ENCODE peak calls at places on chromosome 16, in nine cellular contexts. W is EL; S is type B pancreatic cell; C is HT1080; X is ascending aorta; I is nucleus accumbens; E is stimulated activated naive CD4-positive, alpha-beta T cell; J is prostate gland; G is GM13976. Q is an unnamed sample.
A peak's percentile ranks its signal among the peaks of the same experiment; 100 is the strongest.

GRCh38 chr16:86643661-86644060 is 65.3 kb downstream of the FOXL1 start:
- DNase-seq in W (no peak), S (no peak), C (no peak), X (no peak), I (no peak), E (no peak), J (no peak), G (no peak), Q (no peak)

GRCh38 chr16:75070055-75070841 is 46.3 kb downstream of the LDHD start:
- DNase-seq in W (no peak), S (no peak), C (no peak), X (no peak), I (peak; percentile 4), E (no peak), J (no peak), G (no peak), Q (no peak)

GRCh38 chr16:27462200-27462845 is 60.3 kb downstream of the IL21R start:
- DNase-seq in W (no peak), S (no peak), C (no peak), X (no peak), I (no peak), E (no peak), J (no peak), G (no peak), Q (no peak)

GRCh38 chr16:1548727-1549126 is 15.3 kb downstream of the TMEM204 start:
- DNase-seq in W (no peak), S (no peak), C (no peak), X (no peak), I (no peak), E (no peak), J (peak; percentile 84), G (no peak), Q (no peak)

GRCh38 chr16:89297156-89297869 is 79.8 kb downstream of the ZNF778 start:
- DNase-seq in W (no peak), S (no peak), C (no peak), X (no peak), I (no peak), E (no peak), J (no peak), G (no peak), Q (peak; percentile 39)

GRCh38 chr16:71846443-71846842 is 667 bp downstream of the ATXN1L start:
- DNase-seq in W (peak; percentile 9), S (no peak), C (no peak), X (no peak), I (peak; percentile 21), E (no peak), J (no peak), G (no peak), Q (peak; percentile 77)

GRCh38 chr16:85829751-85830445 is 30.4 kb downstream of the COX4I1 start:
- DNase-seq in W (no peak), S (no peak), C (no peak), X (no peak), I (peak; percentile 33), E (no peak), J (no peak), G (no peak), Q (no peak)

GRCh38 chr16:69555437-69555836 is 10.3 kb upstream of the NFAT5 start:
- DNase-seq in W (no peak), S (no peak), C (no peak), X (no peak), I (no peak), E (no peak), J (no peak), G (no peak), Q (no peak)

GRCh38 chr16:12419151-12419550 is 384.5 kb downstream of the CPPED1 start:
- DNase-seq in W (no peak), S (no peak), C (no peak), X (no peak), I (no peak), E (no peak), J (no peak), G (no peak), Q (no peak)

GRCh38 chr16:80931985-80932720 is 74.5 kb downstream of the CMC2 start:
- DNase-seq in W (peak; percentile 66), S (peak; percentile 70), C (peak; percentile 44), X (no peak), I (peak; percentile 56), E (no peak), J (peak; percentile 74), G (peak; percentile 54), Q (peak; percentile 74)

GRCh38 chr16:75996491-75996890 is 270.2 kb upstream of the CPHXL start:
- DNase-seq in W (no peak), S (no peak), C (peak; percentile 58), X (no peak), I (no peak), E (no peak), J (no peak), G (no peak), Q (no peak)

GRCh38 chr16:27235055-27235937 is 32.0 kb downstream of the KDM8 start:
- DNase-seq in W (peak; percentile 92), S (no peak), C (peak; percentile 87), X (peak; percentile 71), I (peak; percentile 45), E (peak; percentile 89), J (peak; percentile 83), G (peak; percentile 76), Q (peak; percentile 73)

GRCh38 chr16:3879887-3880564 is 487 bp downstream of the CREBBP start:
- DNase-seq in W (peak; percentile 63), S (peak; percentile 75), C (no peak), X (no peak), I (peak; percentile 50), E (peak; percentile 59), J (peak; percentile 69), G (peak; percentile 83), Q (peak; percentile 68)

GRCh38 chr16:67594956-67595355 is 32.6 kb downstream of the CTCF start:
- DNase-seq in W (peak; percentile 38), S (no peak), C (peak; percentile 53), X (no peak), I (no peak), E (no peak), J (no peak), G (no peak), Q (peak; percentile 56)

GRCh38 chr16:31477220-31478216 is 5.4 kb upstream of the SLC5A2 start:
- DNase-seq in W (no peak), S (no peak), C (no peak), X (no peak), I (no peak), E (peak; percentile 47), J (no peak), G (peak; percentile 71), Q (peak; percentile 91)

Q was measured in GM23338.